ENCODE peak calls at places on chromosome 18, in four cellular contexts. K is MV-4-11, Z is aorta, C is Calu3. D is an unnamed sample.

GRCh38 chr18:50192903-50193795 is 1.8 kb downstream of the MYO5B start:
- DNase-seq in K (no peak), Z (no peak), C (peak), D (no peak)

GRCh38 chr18:75063615-75064512 is 145.1 kb downstream of the PTGR3 start:
- DNase-seq in K (no peak), Z (no peak), C (no peak), D (no peak)

GRCh38 chr18:26901020-26901419 is 35.5 kb upstream of the AQP4 start:
- DNase-seq in K (no peak), Z (no peak), C (no peak), D (no peak)

GRCh38 chr18:3340682-3341097 is 78.8 kb downstream of the MYL12B start:
- DNase-seq in K (no peak), Z (no peak), C (no peak), D (no peak)

GRCh38 chr18:55508637-55509036 is 79.4 kb downstream of the TCF4 start:
- DNase-seq in K (no peak), Z (no peak), C (no peak), D (no peak)

GRCh38 chr18:48817021-48817461 is 133.7 kb downstream of the SMAD7 start:
- DNase-seq in K (no peak), Z (peak), C (no peak), D (no peak)

GRCh38 chr18:37533647-37534565 is 31.7 kb downstream of the CELF4 start:
- DNase-seq in K (no peak), Z (no peak), C (no peak), D (no peak)

GRCh38 chr18:3486514-3486913 is 36.5 kb downstream of the TGIF1 start:
- DNase-seq in K (no peak), Z (no peak), C (no peak), D (no peak)

GRCh38 chr18:77811510-77811909 is 561.9 kb downstream of the GALR1 start:
- DNase-seq in K (no peak), Z (no peak), C (no peak), D (no peak)

GRCh38 chr18:49645836-49646235 is 84.0 kb downstream of the LIPG start:
- DNase-seq in K (no peak), Z (no peak), C (no peak), D (no peak)

GRCh38 chr18:10939822-10940221 is 209.5 kb downstream of the PIEZO2 start:
- DNase-seq in K (no peak), Z (no peak), C (no peak), D (no peak)

GRCh38 chr18:45672637-45673036 is 51.3 kb upstream of the SLC14A1 start:
- DNase-seq in K (no peak), Z (no peak), C (no peak), D (no peak)

GRCh38 chr18:904135-905090 is at the start of gene ADCYAP1:
- DNase-seq in K (no peak), Z (no peak), C (no peak), D (no peak)

GRCh38 chr18:56770873-56771272 is 119.7 kb downstream of the WDR7 start:
- DNase-seq in K (no peak), Z (no peak), C (no peak), D (no peak)

GRCh38 chr18:33755918-33756590 is 178.0 kb downstream of the ASXL3 start:
- DNase-seq in K (no peak), Z (no peak), C (peak), D (no peak)

GRCh38 chr18:55485666-55486065 is 102.3 kb downstream of the TCF4 start:
- DNase-seq in K (no peak), Z (no peak), C (no peak), D (no peak)

GRCh38 chr18:68417826-68418225 is 297.1 kb downstream of the TMX3 start:
- DNase-seq in K (no peak), Z (no peak), C (no peak), D (no peak)

GRCh38 chr18:31250902-31251301 is 67.1 kb upstream of the DSG1 start:
- DNase-seq in K (no peak), Z (no peak), C (no peak), D (no peak)

GRCh38 chr18:42275949-42276730 is 321.1 kb downstream of the PIK3C3 start:
- DNase-seq in K (no peak), Z (no peak), C (no peak), D (no peak)

GRCh38 chr18:11663630-11664029 is 25.4 kb upstream of the GNAL start:
- DNase-seq in K (no peak), Z (no peak), C (no peak), D (no peak)

GRCh38 chr18:31941010-31941809 is 1.7 kb downstream of the TRAPPC8 start:
- DNase-seq in K (no peak), Z (no peak), C (no peak), D (no peak)

GRCh38 chr18:11839556-11839955 is 11.7 kb upstream of the CHMP1B start:
- DNase-seq in K (no peak), Z (no peak), C (no peak), D (no peak)

GRCh38 chr18:12312936-12313335 is 4.9 kb downstream of the TUBB6 start:
- DNase-seq in K (no peak), Z (no peak), C (no peak), D (no peak)

GRCh38 chr18:52160652-52161051 is 179.3 kb upstream of the DCC start:
- DNase-seq in K (no peak), Z (no peak), C (peak), D (no peak)

GRCh38 chr18:61842146-61842545 is 50.7 kb downstream of the RNF152 start:
- DNase-seq in K (no peak), Z (no peak), C (no peak), D (no peak)

GRCh38 chr18:77086656-77087390 is 45.8 kb downstream of the MBP start:
- DNase-seq in K (no peak), Z (peak), C (peak), D (no peak)

GRCh38 chr18:50748243-50749229 is 71.3 kb downstream of the MRO start:
- DNase-seq in K (no peak), Z (no peak), C (no peak), D (no peak)

GRCh38 chr18:26089247-26090129 is 925 bp downstream of the SS18 start:
- DNase-seq in K (peak), Z (no peak), C (no peak), D (peak)

GRCh38 chr18:55220523-55220922 is 261.3 kb upstream of the CCDC68 start:
- DNase-seq in K (peak), Z (no peak), C (no peak), D (no peak)

GRCh38 chr18:25832008-25832604 is 258.3 kb downstream of the SS18 start:
- DNase-seq in K (peak), Z (no peak), C (peak), D (no peak)

GRCh38 chr18:12823892-12824291 is 60.1 kb downstream of the PTPN2 start:
- DNase-seq in K (no peak), Z (no peak), C (no peak), D (no peak)

D was measured in CD14-positive monocyte.